ENCODE peak calls at places on chromosome 9, in seven cellular contexts. M is hepatocyte, B is adrenal gland, K is transverse colon, I is brain microvascular endothelial cell, S is endodermal cell, J is SJSA1. X is an unnamed sample.

GRCh38 chr9:123216387-123216786 is 52.0 kb downstream of the STRBP start:
- DNase-seq in B (no peak), S (no peak), J (no peak), K (no peak), M (no peak), I (peak; percentile 32), X (no peak)

GRCh38 chr9:133712221-133713100 is 25.7 kb downstream of the SARDH start:
- DNase-seq in I (no peak), B (no peak), M (no peak), K (no peak), S (peak; percentile 43), J (no peak), X (no peak)

GRCh38 chr9:28547469-28547981 is 974.2 kb upstream of the C9orf72 start:
- DNase-seq in S (no peak), K (no peak), J (no peak), B (no peak), M (no peak), I (no peak), X (no peak)

GRCh38 chr9:87071473-87071872 is 124.2 kb upstream of the GAS1 start:
- DNase-seq in K (no peak), J (no peak), S (no peak), B (no peak), I (no peak), M (no peak), X (no peak)

GRCh38 chr9:35869621-35870216 is 482 bp downstream of the OR13J1 start:
- DNase-seq in B (no peak), I (no peak), J (no peak), K (no peak), M (no peak), S (no peak), X (no peak)

GRCh38 chr9:130265431-130266235 is at the start of gene HMCN2:
- DNase-seq in M (peak; percentile 66), J (no peak), S (peak; percentile 86), I (no peak), B (no peak), K (no peak), X (no peak)

GRCh38 chr9:16191691-16192402 is 639.0 kb downstream of the CCDC171 start:
- DNase-seq in B (peak; percentile 81), K (peak; percentile 78), M (peak; percentile 90), S (peak; percentile 95), I (peak; percentile 94), J (peak; percentile 76), X (peak; percentile 53)

GRCh38 chr9:84789463-84789830 is 119.9 kb downstream of the NTRK2 start:
- DNase-seq in J (no peak), M (no peak), I (no peak), S (no peak), K (no peak), B (no peak), X (no peak)

GRCh38 chr9:35401011-35401410 is 88.9 kb upstream of the RUSC2 start:
- DNase-seq in I (no peak), K (no peak), B (no peak), M (no peak), S (no peak), J (no peak), X (no peak)

GRCh38 chr9:132982508-132982907 is 4.0 kb downstream of the GFI1B start:
- DNase-seq in B (no peak), I (no peak), S (no peak), J (no peak), K (no peak), M (no peak), X (no peak)

GRCh38 chr9:121596515-121596914 is 54.9 kb upstream of the DAB2IP start:
- DNase-seq in J (no peak), M (no peak), K (no peak), B (no peak), S (no peak), I (no peak), X (no peak)

GRCh38 chr9:134629586-134630392 is 11.8 kb upstream of the COL5A1 start:
- DNase-seq in J (no peak), I (no peak), K (no peak), B (no peak), M (no peak), S (peak; percentile 30), X (no peak)

GRCh38 chr9:69532359-69532758 is 139.8 kb downstream of the APBA1 start:
- DNase-seq in S (no peak), M (no peak), K (no peak), I (no peak), B (no peak), J (no peak), X (no peak)

GRCh38 chr9:81534138-81534865 is 155.0 kb downstream of the TLE1 start:
- DNase-seq in J (no peak), B (no peak), I (no peak), S (no peak), M (no peak), K (no peak), X (no peak)

GRCh38 chr9:74036549-74037231 is 460.4 kb upstream of the RORB start:
- DNase-seq in J (no peak), B (no peak), S (no peak), I (no peak), K (no peak), M (no peak), X (no peak)

GRCh38 chr9:129582865-129583264 is 38.0 kb downstream of the C9orf50 start:
- DNase-seq in B (no peak), K (no peak), S (no peak), M (no peak), J (no peak), I (no peak), X (no peak)

GRCh38 chr9:123617952-123618678 is 262.1 kb downstream of the CRB2 start:
- DNase-seq in I (no peak), B (no peak), S (no peak), J (no peak), M (no peak), K (no peak), X (no peak)

GRCh38 chr9:80928697-80929096 is 760.6 kb downstream of the TLE1 start:
- DNase-seq in M (no peak), J (no peak), K (no peak), S (no peak), B (no peak), I (no peak), X (no peak)

GRCh38 chr9:34220218-34220617 is 41.4 kb downstream of the UBAP1 start:
- DNase-seq in M (no peak), S (no peak), K (no peak), J (no peak), I (no peak), B (no peak), X (no peak)

DNA sequence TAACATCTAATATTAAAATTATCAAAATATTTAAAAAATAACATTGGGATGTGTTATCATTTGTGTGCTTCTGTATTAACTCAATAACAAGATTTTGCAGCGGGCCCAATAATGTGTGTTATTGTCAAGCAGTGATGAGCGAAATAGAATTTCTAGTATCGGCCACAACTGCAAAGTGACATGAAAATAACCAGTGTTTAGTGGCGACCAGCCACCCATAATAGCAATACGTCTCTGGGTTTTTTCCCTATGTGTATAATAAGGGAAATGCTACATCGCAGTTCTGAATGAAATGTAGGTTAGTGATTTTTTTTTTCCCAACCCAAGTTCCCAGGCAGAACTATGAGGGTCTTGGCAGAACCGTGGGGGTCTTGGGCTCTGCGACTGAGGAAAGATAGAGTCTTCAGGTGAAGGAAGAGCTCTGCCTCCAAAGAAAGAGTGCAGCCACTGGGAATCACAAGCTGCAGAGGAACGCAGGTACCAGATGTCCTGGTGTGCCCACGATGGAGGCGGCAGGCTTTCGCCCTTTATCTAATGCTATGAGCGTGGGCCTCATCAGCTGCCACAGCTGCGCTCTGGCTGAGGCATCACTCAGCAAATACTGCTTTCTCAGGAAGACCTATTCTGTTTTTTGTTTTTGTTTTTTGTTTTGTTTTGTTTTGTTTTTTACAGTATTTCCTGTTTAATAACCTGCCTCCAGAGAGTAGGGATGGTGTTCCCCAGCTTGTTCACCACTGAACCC is 235.0 kb downstream of the ROR2 start:
- DNase-seq in K (no peak), B (no peak), J (no peak), S (peak; percentile 7), I (no peak), M (no peak), X (no peak)
- H3K4me3 ChIP-seq in K (peak overlapping the region; percentile 30), B (no peak overlapping the region), J (no peak overlapping the region), S (no peak overlapping the region), I (peak overlapping the region; percentile 55), M (no peak overlapping the region), X (peak overlapping the region; percentile 60)

DNA sequence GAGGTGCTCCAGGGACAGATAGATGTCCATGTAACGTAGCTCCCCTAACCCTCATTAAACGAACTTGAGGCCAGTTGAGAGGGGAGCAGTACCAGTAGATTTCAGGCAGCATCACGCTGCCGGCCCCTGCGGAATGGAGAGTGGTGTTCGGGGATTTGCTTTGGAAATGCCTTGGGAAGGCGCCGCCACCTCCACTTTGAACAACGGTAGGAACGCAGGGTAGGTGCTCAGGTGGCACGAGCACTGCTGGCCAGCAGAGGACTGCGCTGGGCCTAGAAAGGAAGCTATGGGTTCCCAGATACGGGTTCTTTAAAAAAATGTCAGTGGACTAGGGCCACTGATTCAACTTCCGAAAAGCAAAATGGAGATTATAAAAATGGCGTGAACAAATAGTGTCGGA is 271.8 kb downstream of the FANCC start:
- DNase-seq in J (no peak), K (no peak), I (no peak), S (peak; percentile 77), M (no peak), B (no peak), X (no peak)
- H3K27me3 ChIP-seq in J (no peaks in the 10 kb centered on the region), K (no peaks in the 10 kb centered on the region), I (no peaks in the 10 kb centered on the region), S (peaks cover 7% of the 10 kb centered on the region), M (no peaks in the 10 kb centered on the region), B (no peaks in the 10 kb centered on the region), X (no peaks in the 10 kb centered on the region)

GRCh38 chr9:126521551-126521950 is 92.2 kb upstream of the LMX1B start:
- DNase-seq in S (no peak), M (no peak), I (no peak), B (no peak), J (no peak), K (no peak), X (no peak)

GRCh38 chr9:126519660-126520425 is 93.9 kb upstream of the LMX1B start:
- DNase-seq in S (peak; percentile 71), J (no peak), B (no peak), I (no peak), K (no peak), M (no peak), X (no peak)

GRCh38 chr9:126520453-126520852 is 93.3 kb upstream of the LMX1B start:
- DNase-seq in M (no peak), B (no peak), S (no peak), J (no peak), I (no peak), K (no peak), X (no peak)

GRCh38 chr9:126521976-126522590 is 91.6 kb upstream of the LMX1B start:
- DNase-seq in J (no peak), M (no peak), B (no peak), I (no peak), S (no peak), K (no peak), X (no peak)

DNA sequence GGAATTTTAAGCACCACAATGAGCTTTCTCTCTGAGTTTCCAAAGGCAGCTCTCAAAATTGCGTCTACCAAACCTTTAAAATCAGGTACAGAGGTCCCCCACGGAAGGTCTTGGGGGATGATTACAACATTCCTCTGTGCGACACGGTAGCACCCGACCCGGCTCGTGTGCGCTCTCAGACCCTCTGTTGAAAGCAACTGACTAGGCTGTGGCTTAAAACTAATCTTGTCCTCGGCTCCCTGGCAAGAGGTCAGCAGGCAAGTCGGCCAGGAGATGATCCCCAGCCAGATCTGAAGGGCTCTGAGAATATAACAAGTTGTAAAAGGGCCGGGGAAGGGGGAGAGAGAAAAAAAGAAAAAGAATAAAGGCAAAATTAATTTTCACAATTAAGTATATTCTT is 92.6 kb upstream of the LMX1B start:
- DNase-seq in I (no peak), J (no peak), S (no peak), M (no peak), B (no peak), K (no peak), X (no peak)
- H3K27ac ChIP-seq in I (no peak overlapping the region), J (no peak overlapping the region), S (peak overlapping the region; percentile 62), M (no peak overlapping the region), B (no peak overlapping the region), K (no peak overlapping the region), X (no peak overlapping the region)

GRCh38 chr9:2018764-2019548 is 3.8 kb downstream of the SMARCA2 start:
- DNase-seq in J (no peak), B (no peak), I (no peak), M (no peak), S (no peak), K (no peak), X (no peak)
- H3K4me3 ChIP-seq in J (no peak overlapping the region), B (no peak overlapping the region), I (no peak overlapping the region), M (peak overlapping the region; percentile 89), S (peak overlapping the region; percentile 93), K (peak overlapping the region; percentile 83), X (peak overlapping the region; percentile 69)